ENCODE peak calls at places on chromosomes 2 and 18, in four cellular contexts. One of them, this sample, is unnamed.

GRCh38 chr2:229407170-229407569 is 136.1 kb upstream of the PID1 start:
- DNase-seq in CD4-positive, alpha-beta T cell: no peak
- DNase-seq in nucleus accumbens: no peak
- DNase-seq in stimulated activated CD8-positive, alpha-beta memory T cell treated with anti-CD3 and anti-CD28 coated beads, Interleukin-7, amount 100 ng/mL, for 24 hours: no peak
- DNase-seq in this sample: no peak

GRCh38 chr2:197930570-197931278 is 126.3 kb downstream of the PLCL1 start:
- DNase-seq in CD4-positive, alpha-beta T cell: no peak
- DNase-seq in nucleus accumbens: no peak
- DNase-seq in stimulated activated CD8-positive, alpha-beta memory T cell treated with anti-CD3 and anti-CD28 coated beads, Interleukin-7, amount 100 ng/mL, for 24 hours: no peak
- DNase-seq in this sample: no peak

GRCh38 chr18:13999266-13999665 is 83.9 kb upstream of the MC2R start:
- DNase-seq in CD4-positive, alpha-beta T cell: no peak
- DNase-seq in nucleus accumbens: no peak
- DNase-seq in stimulated activated CD8-positive, alpha-beta memory T cell treated with anti-CD3 and anti-CD28 coated beads, Interleukin-7, amount 100 ng/mL, for 24 hours: no peak
- DNase-seq in this sample: no peak

GRCh38 chr2:238127165-238128060 is 11.1 kb upstream of the KLHL30 start:
- DNase-seq in CD4-positive, alpha-beta T cell: no peak
- DNase-seq in nucleus accumbens: no peak
- DNase-seq in stimulated activated CD8-positive, alpha-beta memory T cell treated with anti-CD3 and anti-CD28 coated beads, Interleukin-7, amount 100 ng/mL, for 24 hours: no peak
- DNase-seq in this sample: no peak

GRCh38 chr2:185507703-185508102 is 230.9 kb upstream of the FSIP2 start:
- DNase-seq in CD4-positive, alpha-beta T cell: no peak
- DNase-seq in nucleus accumbens: no peak
- DNase-seq in stimulated activated CD8-positive, alpha-beta memory T cell treated with anti-CD3 and anti-CD28 coated beads, Interleukin-7, amount 100 ng/mL, for 24 hours: no peak
- DNase-seq in this sample: no peak

GRCh38 chr2:237563816-237564215 is 2.6 kb upstream of the PRLH start:
- DNase-seq in CD4-positive, alpha-beta T cell: no peak
- DNase-seq in nucleus accumbens: no peak
- DNase-seq in stimulated activated CD8-positive, alpha-beta memory T cell treated with anti-CD3 and anti-CD28 coated beads, Interleukin-7, amount 100 ng/mL, for 24 hours: no peak
- DNase-seq in this sample: no peak

GRCh38 chr2:16302431-16302830 is 362.1 kb downstream of the MYCN start:
- DNase-seq in CD4-positive, alpha-beta T cell: no peak
- DNase-seq in nucleus accumbens: no peak
- DNase-seq in stimulated activated CD8-positive, alpha-beta memory T cell treated with anti-CD3 and anti-CD28 coated beads, Interleukin-7, amount 100 ng/mL, for 24 hours: no peak
- DNase-seq in this sample: no peak

GRCh38 chr2:166180951-166181812 is 53.4 kb upstream of the SCN1A start:
- DNase-seq in CD4-positive, alpha-beta T cell: no peak
- DNase-seq in nucleus accumbens: peak
- DNase-seq in stimulated activated CD8-positive, alpha-beta memory T cell treated with anti-CD3 and anti-CD28 coated beads, Interleukin-7, amount 100 ng/mL, for 24 hours: no peak
- DNase-seq in this sample: no peak

GRCh38 chr2:125167152-125167551 is 1142.1 kb downstream of the CNTNAP5 start:
- DNase-seq in CD4-positive, alpha-beta T cell: no peak
- DNase-seq in nucleus accumbens: no peak
- DNase-seq in stimulated activated CD8-positive, alpha-beta memory T cell treated with anti-CD3 and anti-CD28 coated beads, Interleukin-7, amount 100 ng/mL, for 24 hours: no peak
- DNase-seq in this sample: no peak

GRCh38 chr2:166539340-166540162 is 45.5 kb upstream of the SCN7A start:
- DNase-seq in CD4-positive, alpha-beta T cell: no peak
- DNase-seq in nucleus accumbens: no peak
- DNase-seq in stimulated activated CD8-positive, alpha-beta memory T cell treated with anti-CD3 and anti-CD28 coated beads, Interleukin-7, amount 100 ng/mL, for 24 hours: no peak
- DNase-seq in this sample: peak

GRCh38 chr2:165508927-165509326 is 39.4 kb downstream of the CSRNP3 start:
- DNase-seq in CD4-positive, alpha-beta T cell: no peak
- DNase-seq in nucleus accumbens: no peak
- DNase-seq in stimulated activated CD8-positive, alpha-beta memory T cell treated with anti-CD3 and anti-CD28 coated beads, Interleukin-7, amount 100 ng/mL, for 24 hours: no peak
- DNase-seq in this sample: no peak

GRCh38 chr2:127146071-127146725 is 39.2 kb upstream of the BIN1 start:
- DNase-seq in CD4-positive, alpha-beta T cell: no peak
- DNase-seq in nucleus accumbens: no peak
- DNase-seq in stimulated activated CD8-positive, alpha-beta memory T cell treated with anti-CD3 and anti-CD28 coated beads, Interleukin-7, amount 100 ng/mL, for 24 hours: no peak
- DNase-seq in this sample: no peak

GRCh38 chr2:64524604-64525322 is 635 bp downstream of the AFTPH start:
- DNase-seq in CD4-positive, alpha-beta T cell: peak
- DNase-seq in nucleus accumbens: no peak
- DNase-seq in stimulated activated CD8-positive, alpha-beta memory T cell treated with anti-CD3 and anti-CD28 coated beads, Interleukin-7, amount 100 ng/mL, for 24 hours: no peak
- DNase-seq in this sample: no peak

GRCh38 chr18:57518533-57518932 is 68.0 kb downstream of the FECH start:
- DNase-seq in CD4-positive, alpha-beta T cell: no peak
- DNase-seq in nucleus accumbens: no peak
- DNase-seq in stimulated activated CD8-positive, alpha-beta memory T cell treated with anti-CD3 and anti-CD28 coated beads, Interleukin-7, amount 100 ng/mL, for 24 hours: no peak
- DNase-seq in this sample: no peak

GRCh38 chr2:57796527-57796926 is 250.1 kb upstream of the VRK2 start:
- DNase-seq in CD4-positive, alpha-beta T cell: no peak
- DNase-seq in nucleus accumbens: no peak
- DNase-seq in stimulated activated CD8-positive, alpha-beta memory T cell treated with anti-CD3 and anti-CD28 coated beads, Interleukin-7, amount 100 ng/mL, for 24 hours: no peak
- DNase-seq in this sample: no peak

GRCh38 chr2:214328941-214329340 is 81.9 kb upstream of the VWC2L start:
- DNase-seq in CD4-positive, alpha-beta T cell: no peak
- DNase-seq in nucleus accumbens: no peak
- DNase-seq in stimulated activated CD8-positive, alpha-beta memory T cell treated with anti-CD3 and anti-CD28 coated beads, Interleukin-7, amount 100 ng/mL, for 24 hours: no peak
- DNase-seq in this sample: no peak

GRCh38 chr18:31658670-31659573 is 25.5 kb downstream of the B4GALT6 start:
- DNase-seq in CD4-positive, alpha-beta T cell: no peak
- DNase-seq in nucleus accumbens: no peak
- DNase-seq in stimulated activated CD8-positive, alpha-beta memory T cell treated with anti-CD3 and anti-CD28 coated beads, Interleukin-7, amount 100 ng/mL, for 24 hours: no peak
- DNase-seq in this sample: no peak

GRCh38 chr2:150097891-150098595 is 389.4 kb downstream of the RND3 start:
- DNase-seq in CD4-positive, alpha-beta T cell: no peak
- DNase-seq in nucleus accumbens: no peak
- DNase-seq in stimulated activated CD8-positive, alpha-beta memory T cell treated with anti-CD3 and anti-CD28 coated beads, Interleukin-7, amount 100 ng/mL, for 24 hours: no peak
- DNase-seq in this sample: no peak

GRCh38 chr2:101516833-101517690 is 42.1 kb upstream of the RFX8 start:
- DNase-seq in CD4-positive, alpha-beta T cell: no peak
- DNase-seq in nucleus accumbens: no peak
- DNase-seq in stimulated activated CD8-positive, alpha-beta memory T cell treated with anti-CD3 and anti-CD28 coated beads, Interleukin-7, amount 100 ng/mL, for 24 hours: no peak
- DNase-seq in this sample: no peak

GRCh38 chr2:200446612-200447011 is 63.3 kb downstream of the KCTD18 start:
- DNase-seq in CD4-positive, alpha-beta T cell: no peak
- DNase-seq in nucleus accumbens: no peak
- DNase-seq in stimulated activated CD8-positive, alpha-beta memory T cell treated with anti-CD3 and anti-CD28 coated beads, Interleukin-7, amount 100 ng/mL, for 24 hours: no peak
- DNase-seq in this sample: no peak

GRCh38 chr18:79877163-79878091 is 74.0 kb downstream of the SLC66A2 start:
- DNase-seq in CD4-positive, alpha-beta T cell: no peak
- DNase-seq in nucleus accumbens: no peak
- DNase-seq in stimulated activated CD8-positive, alpha-beta memory T cell treated with anti-CD3 and anti-CD28 coated beads, Interleukin-7, amount 100 ng/mL, for 24 hours: no peak
- DNase-seq in this sample: no peak

GRCh38 chr2:28633204-28633603 is 118.4 kb upstream of the PPP1CB start:
- DNase-seq in CD4-positive, alpha-beta T cell: no peak
- DNase-seq in nucleus accumbens: no peak
- DNase-seq in stimulated activated CD8-positive, alpha-beta memory T cell treated with anti-CD3 and anti-CD28 coated beads, Interleukin-7, amount 100 ng/mL, for 24 hours: no peak
- DNase-seq in this sample: no peak

GRCh38 chr18:78875268-78875997 is 104.2 kb upstream of the SALL3 start:
- DNase-seq in CD4-positive, alpha-beta T cell: no peak
- DNase-seq in nucleus accumbens: no peak
- DNase-seq in stimulated activated CD8-positive, alpha-beta memory T cell treated with anti-CD3 and anti-CD28 coated beads, Interleukin-7, amount 100 ng/mL, for 24 hours: no peak
- DNase-seq in this sample: no peak

GRCh38 chr2:144679942-144680341 is 160.0 kb upstream of the ZEB2 start:
- DNase-seq in CD4-positive, alpha-beta T cell: no peak
- DNase-seq in nucleus accumbens: no peak
- DNase-seq in stimulated activated CD8-positive, alpha-beta memory T cell treated with anti-CD3 and anti-CD28 coated beads, Interleukin-7, amount 100 ng/mL, for 24 hours: no peak
- DNase-seq in this sample: no peak

GRCh38 chr2:210496512-210496911 is 20.0 kb upstream of the LANCL1 start:
- DNase-seq in CD4-positive, alpha-beta T cell: no peak
- DNase-seq in nucleus accumbens: no peak
- DNase-seq in stimulated activated CD8-positive, alpha-beta memory T cell treated with anti-CD3 and anti-CD28 coated beads, Interleukin-7, amount 100 ng/mL, for 24 hours: no peak
- DNase-seq in this sample: peak

GRCh38 chr2:100852447-100852846 is 32.5 kb downstream of the NPAS2 start:
- DNase-seq in CD4-positive, alpha-beta T cell: no peak
- DNase-seq in nucleus accumbens: no peak
- DNase-seq in stimulated activated CD8-positive, alpha-beta memory T cell treated with anti-CD3 and anti-CD28 coated beads, Interleukin-7, amount 100 ng/mL, for 24 hours: no peak
- DNase-seq in this sample: no peak

GRCh38 chr2:20213651-20214565 is 11.0 kb downstream of the SDC1 start:
- DNase-seq in CD4-positive, alpha-beta T cell: no peak
- DNase-seq in nucleus accumbens: no peak
- DNase-seq in stimulated activated CD8-positive, alpha-beta memory T cell treated with anti-CD3 and anti-CD28 coated beads, Interleukin-7, amount 100 ng/mL, for 24 hours: no peak
- DNase-seq in this sample: no peak

GRCh38 chr2:233928594-233929351 is 11.6 kb downstream of the TRPM8 start:
- DNase-seq in CD4-positive, alpha-beta T cell: no peak
- DNase-seq in nucleus accumbens: no peak
- DNase-seq in stimulated activated CD8-positive, alpha-beta memory T cell treated with anti-CD3 and anti-CD28 coated beads, Interleukin-7, amount 100 ng/mL, for 24 hours: no peak
- DNase-seq in this sample: no peak

GRCh38 chr2:237487496-237487895 is 445 bp downstream of the MLPH start:
- DNase-seq in CD4-positive, alpha-beta T cell: no peak
- DNase-seq in nucleus accumbens: no peak
- DNase-seq in stimulated activated CD8-positive, alpha-beta memory T cell treated with anti-CD3 and anti-CD28 coated beads, Interleukin-7, amount 100 ng/mL, for 24 hours: no peak
- DNase-seq in this sample: no peak

GRCh38 chr2:40321224-40321623 is 130.7 kb downstream of the SLC8A1 start:
- DNase-seq in CD4-positive, alpha-beta T cell: no peak
- DNase-seq in nucleus accumbens: no peak
- DNase-seq in stimulated activated CD8-positive, alpha-beta memory T cell treated with anti-CD3 and anti-CD28 coated beads, Interleukin-7, amount 100 ng/mL, for 24 hours: no peak
- DNase-seq in this sample: no peak

GRCh38 chr2:229622495-229623355 is 91.6 kb downstream of the DNER start:
- DNase-seq in CD4-positive, alpha-beta T cell: no peak
- DNase-seq in nucleus accumbens: no peak
- DNase-seq in stimulated activated CD8-positive, alpha-beta memory T cell treated with anti-CD3 and anti-CD28 coated beads, Interleukin-7, amount 100 ng/mL, for 24 hours: no peak
- DNase-seq in this sample: no peak

GRCh38 chr2:129761569-129762021 is 217.9 kb upstream of the RAB6C start:
- DNase-seq in CD4-positive, alpha-beta T cell: no peak
- DNase-seq in nucleus accumbens: no peak
- DNase-seq in stimulated activated CD8-positive, alpha-beta memory T cell treated with anti-CD3 and anti-CD28 coated beads, Interleukin-7, amount 100 ng/mL, for 24 hours: no peak
- DNase-seq in this sample: no peak

GRCh38 chr2:117789505-117789904 is 25.0 kb upstream of the DDX18 start:
- DNase-seq in CD4-positive, alpha-beta T cell: no peak
- DNase-seq in nucleus accumbens: no peak
- DNase-seq in stimulated activated CD8-positive, alpha-beta memory T cell treated with anti-CD3 and anti-CD28 coated beads, Interleukin-7, amount 100 ng/mL, for 24 hours: no peak
- DNase-seq in this sample: no peak

GRCh38 chr18:7168408-7168807 is 50.8 kb upstream of the LAMA1 start:
- DNase-seq in CD4-positive, alpha-beta T cell: no peak
- DNase-seq in nucleus accumbens: no peak
- DNase-seq in stimulated activated CD8-positive, alpha-beta memory T cell treated with anti-CD3 and anti-CD28 coated beads, Interleukin-7, amount 100 ng/mL, for 24 hours: no peak
- DNase-seq in this sample: no peak

GRCh38 chr2:136171223-136171622 is 53.3 kb upstream of the CXCR4 start:
- DNase-seq in CD4-positive, alpha-beta T cell: no peak
- DNase-seq in nucleus accumbens: no peak
- DNase-seq in stimulated activated CD8-positive, alpha-beta memory T cell treated with anti-CD3 and anti-CD28 coated beads, Interleukin-7, amount 100 ng/mL, for 24 hours: no peak
- DNase-seq in this sample: no peak